ENCODE peak calls at places on chromosomes 4 and X, in eight cellular contexts. U is heart left ventricle; M is Right ventricle myocardium superior; F is NCI-H524; W is stimulated activated naive CD4-positive, alpha-beta T cell treated with Interleukin-2 at 50 U/mL for 16 hours; A is C1 segment of cervical spinal cord; D is lower leg skin; K is GM04503. R is an unnamed sample.

GRCh38 chrX:120302434-120302833 is 8.8 kb downstream of the TMEM255A start:
- DNase-seq in A (no peak), K (no peak), W (no peak), F (no peak), U (no peak), D (no peak), M (no peak), R (peak; percentile 19)

GRCh38 chr4:129153700-129154099 is 57.7 kb downstream of the C4orf33 start:
- DNase-seq in M (no peak), K (no peak), F (no peak), D (no peak), A (no peak), U (no peak), W (no peak), R (no peak)

GRCh38 chr4:111954546-111954945 is 190.7 kb upstream of the FAM241A start:
- DNase-seq in M (no peak), F (no peak), W (no peak), K (no peak), U (no peak), A (no peak), D (no peak), R (no peak)

GRCh38 chr4:15078682-15079642 is 76.7 kb downstream of the CPEB2 start:
- DNase-seq in D (no peak), W (no peak), F (no peak), U (no peak), K (no peak), A (no peak), M (no peak), R (no peak)

GRCh38 chr4:56410247-56410646 is 23.0 kb upstream of the AASDH start:
- DNase-seq in M (no peak), A (peak; percentile 4), F (peak; percentile 83), W (no peak), U (no peak), D (no peak), K (peak; percentile 97), R (no peak)

GRCh38 chrX:111098874-111099273 is 2.9 kb downstream of the PAK3 start:
- DNase-seq in D (no peak), K (no peak), A (no peak), W (peak; percentile 54), M (peak; percentile 47), U (no peak), F (peak; percentile 72), R (peak; percentile 12)

GRCh38 chrX:64925480-64925879 is 50.8 kb downstream of the ZC4H2 start:
- DNase-seq in W (no peak), M (no peak), A (no peak), D (no peak), F (no peak), U (no peak), K (no peak), R (no peak)

GRCh38 chr4:101101072-101101471 is 246.3 kb downstream of the PPP3CA start:
- DNase-seq in U (no peak), D (no peak), A (no peak), W (no peak), M (no peak), F (no peak), K (no peak), R (no peak)

GRCh38 chr4:142777045-142777743 is 68.9 kb downstream of the INPP4B start:
- DNase-seq in A (no peak), U (no peak), F (no peak), D (no peak), W (no peak), M (no peak), K (no peak), R (no peak)

GRCh38 chr4:26086621-26087068 is 172.6 kb downstream of the SMIM20 start:
- DNase-seq in D (no peak), U (peak; percentile 49), F (no peak), W (no peak), M (no peak), K (no peak), A (no peak), R (no peak)

GRCh38 chr4:121977251-121978168 is 25.6 kb upstream of the TRPC3 start:
- DNase-seq in F (no peak), K (no peak), M (no peak), D (no peak), W (no peak), U (no peak), A (no peak), R (no peak)

GRCh38 chrX:132676561-132677186 is 187.8 kb upstream of the MBNL3 start:
- DNase-seq in D (no peak), M (no peak), U (no peak), W (no peak), K (no peak), A (no peak), F (peak; percentile 34), R (no peak)

GRCh38 chrX:2697741-2698294 is 6.7 kb downstream of the CD99 start:
- DNase-seq in A (no peak), W (no peak), F (no peak), U (no peak), M (no peak), D (peak; percentile 76), K (no peak), R (no peak)

GRCh38 chrX:74540635-74541249 is 73.7 kb downstream of the RLIM start:
- DNase-seq in F (no peak), M (no peak), K (no peak), A (no peak), D (no peak), W (no peak), U (no peak), R (no peak)